ENCODE peak calls at places on chromosomes 5 and 9, in five cellular contexts. K is colonic mucosa, J is mammary epithelial cell, N is HCEC 1CT, S is neural crest cell. B is an unnamed sample.

GRCh38 chr5:55533806-55534435 is 843 bp downstream of the PLPP1 start:
- DNase-seq in K (peak; percentile 57), J (peak; percentile 24), N (peak; percentile 49), S (peak; percentile 50), B (no peak)

GRCh38 chr9:91423785-91424402 is at the start of gene NFIL3:
- DNase-seq in K (peak; percentile 76), J (peak; percentile 74), N (peak; percentile 84), S (peak; percentile 55), B (peak; percentile 93)

GRCh38 chr9:135877776-135878527 is 29.4 kb downstream of the CAMSAP1 start:
- DNase-seq in K (peak; percentile 15), J (no peak), N (no peak), S (no peak), B (no peak)

GRCh38 chr9:134413890-134414731 is 87.9 kb downstream of the RXRA start:
- DNase-seq in K (no peak), J (peak; percentile 84), N (peak; percentile 66), S (no peak), B (peak; percentile 90)

GRCh38 chr5:9468070-9468388 is 77.8 kb downstream of the SEMA5A start:
- DNase-seq in K (peak; percentile 20), J (peak; percentile 98), N (peak; percentile 93), S (no peak), B (no peak)

GRCh38 chr5:143887901-143888648 is 76.1 kb downstream of the HMHB1 start:
- DNase-seq in K (no peak), J (no peak), N (peak; percentile 79), S (no peak), B (no peak)

GRCh38 chr5:132526290-132526973 is 16.9 kb downstream of the IL5 start:
- DNase-seq in K (peak; percentile 43), J (peak; percentile 42), N (peak; percentile 45), S (peak; percentile 64), B (no peak)

GRCh38 chr9:75464726-75465125 is 376.4 kb downstream of the OSTF1 start:
- DNase-seq in K (no peak), J (no peak), N (no peak), S (no peak), B (no peak)

GRCh38 chr5:159211712-159212111 is 2.4 kb upstream of the RNF145 start:
- DNase-seq in K (peak; percentile 72), J (no peak), N (no peak), S (no peak), B (no peak)

GRCh38 chr5:72608297-72608696 is 101.1 kb upstream of the ZNF366 start:
- DNase-seq in K (no peak), J (no peak), N (no peak), S (no peak), B (no peak)

GRCh38 chr9:28396058-28396457 is 822.8 kb upstream of the C9orf72 start:
- DNase-seq in K (no peak), J (peak; percentile 12), N (no peak), S (no peak), B (no peak)

GRCh38 chr9:132500193-132500592 is 82.2 kb upstream of the BARHL1 start:
- DNase-seq in K (no peak), J (no peak), N (no peak), S (no peak), B (no peak)

GRCh38 chr5:123134653-123135181 is 45.7 kb downstream of the PRDM6 start:
- DNase-seq in K (no peak), J (no peak), N (no peak), S (no peak), B (no peak)

GRCh38 chr9:131813116-131813515 is 73.2 kb upstream of the RAPGEF1 start:
- DNase-seq in K (no peak), J (no peak), N (peak; percentile 30), S (no peak), B (no peak)

GRCh38 chr9:87713278-87713989 is 12.5 kb upstream of the CTSL start:
- DNase-seq in K (peak; percentile 62), J (peak; percentile 92), N (peak; percentile 100), S (no peak), B (peak; percentile 90)

GRCh38 chr5:23139338-23140171 is 286.4 kb upstream of the CDH12 start:
- DNase-seq in K (no peak), J (peak; percentile 7), N (no peak), S (no peak), B (no peak)

GRCh38 chr5:181241393-181241975 is 2.2 kb downstream of the RACK1 start:
- DNase-seq in K (no peak), J (peak; percentile 82), N (peak; percentile 88), S (no peak), B (no peak)

GRCh38 chr9:110126986-110127864 is 80.7 kb downstream of the C9orf152 start:
- DNase-seq in K (peak; percentile 61), J (peak; percentile 43), N (peak; percentile 90), S (no peak), B (no peak)

GRCh38 chr5:90135979-90136378 is 273.6 kb downstream of the CETN3 start:
- DNase-seq in K (peak; percentile 34), J (no peak), N (no peak), S (no peak), B (no peak)

GRCh38 chr9:36039696-36040095 is 3.0 kb downstream of the RECK start:
- DNase-seq in K (no peak), J (peak; percentile 32), N (peak; percentile 66), S (no peak), B (no peak)

GRCh38 chr5:43231977-43232376 is 40.0 kb downstream of the NIM1K start:
- DNase-seq in K (no peak), J (peak; percentile 13), N (peak; percentile 2), S (no peak), B (no peak)

GRCh38 chr5:154858972-154859950 is 834 bp downstream of the CNOT8 start:
- DNase-seq in K (peak; percentile 34), J (peak; percentile 12), N (no peak), S (no peak), B (no peak)

GRCh38 chr5:160802567-160802966 is 49.4 kb downstream of the ATP10B start:
- DNase-seq in K (no peak), J (no peak), N (no peak), S (no peak), B (no peak)

GRCh38 chr5:159965031-159965837 is 43.7 kb upstream of the TTC1 start:
- DNase-seq in K (peak; percentile 54), J (peak; percentile 29), N (peak; percentile 77), S (peak; percentile 57), B (no peak)

GRCh38 chr9:80147866-80148265 is 576.1 kb downstream of the TLE4 start:
- DNase-seq in K (no peak), J (no peak), N (no peak), S (no peak), B (no peak)

GRCh38 chr9:24118170-24118569 is 292.1 kb upstream of the ELAVL2 start:
- DNase-seq in K (no peak), J (no peak), N (no peak), S (no peak), B (no peak)

GRCh38 chr9:132175431-132175830 is 13.6 kb downstream of the NTNG2 start:
- DNase-seq in K (no peak), J (no peak), N (no peak), S (no peak), B (no peak)